ENCODE peak calls at places on chromosome 17, in nine cellular contexts. One of them, this sample, is unnamed. For H3K36me3 and H3K27me3, the result is how much of the 10 kb centered on the place peaks cover.

GRCh38 chr17:29154516-29155234 is 25.5 kb downstream of the MYO18A start:
- DNase-seq in sigmoid colon: no peak
- DNase-seq in ascending aorta: no peak
- DNase-seq in PC-3: no peak
- DNase-seq in ovary: no peak
- DNase-seq in thoracic aorta: no peak
- DNase-seq in pancreas: no peak
- DNase-seq in lung: no peak
- DNase-seq in endodermal cell: no peak
- DNase-seq in this sample: no peak

GRCh38 chr17:9472541-9472940 is 103.1 kb downstream of the STX8 start:
- DNase-seq in sigmoid colon: peak
- DNase-seq in ascending aorta: no peak
- DNase-seq in PC-3: no peak
- DNase-seq in ovary: no peak
- DNase-seq in thoracic aorta: no peak
- DNase-seq in pancreas: no peak
- DNase-seq in lung: no peak
- DNase-seq in endodermal cell: no peak
- DNase-seq in this sample: no peak

GRCh38 chr17:28008526-28008925 is 34.0 kb upstream of the NLK start:
- DNase-seq in sigmoid colon: no peak
- DNase-seq in ascending aorta: no peak
- DNase-seq in PC-3: peak
- DNase-seq in ovary: no peak
- DNase-seq in thoracic aorta: no peak
- DNase-seq in pancreas: peak
- DNase-seq in lung: no peak
- DNase-seq in endodermal cell: peak
- DNase-seq in this sample: peak

GRCh38 chr17:68489919-68490318 is 22.3 kb upstream of the PRKAR1A start:
- DNase-seq in sigmoid colon: no peak
- DNase-seq in ascending aorta: no peak
- DNase-seq in PC-3: no peak
- DNase-seq in ovary: no peak
- DNase-seq in thoracic aorta: no peak
- DNase-seq in pancreas: no peak
- DNase-seq in lung: no peak
- DNase-seq in endodermal cell: no peak
- DNase-seq in this sample: no peak

GRCh38 chr17:70310251-70310672 is 140.9 kb downstream of the KCNJ2 start:
- DNase-seq in sigmoid colon: no peak
- DNase-seq in ascending aorta: no peak
- DNase-seq in PC-3: no peak
- DNase-seq in ovary: no peak
- DNase-seq in thoracic aorta: no peak
- DNase-seq in pancreas: no peak
- DNase-seq in lung: no peak
- DNase-seq in endodermal cell: no peak
- DNase-seq in this sample: no peak

GRCh38 chr17:4919511-4920047 is 12.5 kb upstream of the GP1BA start:
- DNase-seq in sigmoid colon: no peak
- DNase-seq in ascending aorta: no peak
- DNase-seq in PC-3: no peak
- DNase-seq in ovary: no peak
- DNase-seq in thoracic aorta: no peak
- DNase-seq in pancreas: peak
- DNase-seq in lung: no peak
- DNase-seq in endodermal cell: no peak
- DNase-seq in this sample: peak

GRCh38 chr17:31273511-31273910 is 23.5 kb downstream of the OMG start:
- DNase-seq in sigmoid colon: no peak
- DNase-seq in ascending aorta: no peak
- DNase-seq in PC-3: no peak
- DNase-seq in ovary: no peak
- DNase-seq in thoracic aorta: no peak
- DNase-seq in pancreas: no peak
- DNase-seq in lung: no peak
- DNase-seq in endodermal cell: no peak
- DNase-seq in this sample: no peak

GRCh38 chr17:31433091-31433790 is 41.8 kb downstream of the RAB11FIP4 start:
- DNase-seq in sigmoid colon: no peak
- DNase-seq in ascending aorta: no peak
- DNase-seq in PC-3: no peak
- DNase-seq in ovary: no peak
- DNase-seq in thoracic aorta: no peak
- DNase-seq in pancreas: no peak
- DNase-seq in lung: no peak
- DNase-seq in endodermal cell: no peak
- DNase-seq in this sample: no peak

GRCh38 chr17:4679652-4680051 is 24.3 kb downstream of the PELP1 start:
- DNase-seq in sigmoid colon: no peak
- DNase-seq in ascending aorta: no peak
- DNase-seq in PC-3: peak
- DNase-seq in ovary: no peak
- DNase-seq in thoracic aorta: no peak
- DNase-seq in pancreas: no peak
- DNase-seq in lung: no peak
- DNase-seq in endodermal cell: peak
- DNase-seq in this sample: no peak

GRCh38 chr17:2898255-2898926 is 102.2 kb downstream of the RAP1GAP2 start:
- DNase-seq in sigmoid colon: no peak
- DNase-seq in ascending aorta: no peak
- DNase-seq in PC-3: no peak
- DNase-seq in ovary: no peak
- DNase-seq in thoracic aorta: no peak
- DNase-seq in pancreas: peak
- DNase-seq in lung: no peak
- DNase-seq in endodermal cell: no peak
- DNase-seq in this sample: peak

GRCh38 chr17:27747462-27748359 is 52.6 kb downstream of the NOS2 start:
- DNase-seq in sigmoid colon: no peak
- DNase-seq in ascending aorta: no peak
- DNase-seq in PC-3: no peak
- DNase-seq in ovary: no peak
- DNase-seq in thoracic aorta: no peak
- DNase-seq in pancreas: no peak
- DNase-seq in lung: no peak
- DNase-seq in endodermal cell: peak
- DNase-seq in this sample: no peak

GRCh38 chr17:55577011-55577586 is 65.8 kb upstream of the SMIM36 start:
- DNase-seq in sigmoid colon: peak
- DNase-seq in ascending aorta: peak
- DNase-seq in PC-3: peak
- DNase-seq in ovary: peak
- DNase-seq in thoracic aorta: no peak
- DNase-seq in pancreas: no peak
- DNase-seq in lung: no peak
- DNase-seq in endodermal cell: no peak
- DNase-seq in this sample: no peak

GRCh38 chr17:66712453-66712852 is 122.5 kb upstream of the CACNG5 start:
- DNase-seq in sigmoid colon: no peak
- DNase-seq in ascending aorta: peak
- DNase-seq in PC-3: no peak
- DNase-seq in ovary: no peak
- DNase-seq in thoracic aorta: no peak
- DNase-seq in pancreas: no peak
- DNase-seq in lung: no peak
- DNase-seq in endodermal cell: peak
- DNase-seq in this sample: no peak
- H3K4me3 ChIP-seq in sigmoid colon: no peak
- H3K4me3 ChIP-seq in ascending aorta: no peak
- H3K4me3 ChIP-seq in PC-3: no peak
- H3K4me3 ChIP-seq in ovary: no peak
- H3K4me3 ChIP-seq in thoracic aorta: no peak
- H3K4me3 ChIP-seq in pancreas: no peak
- H3K4me3 ChIP-seq in lung: no peak
- H3K4me3 ChIP-seq in endodermal cell: no peak
- H3K4me3 ChIP-seq in this sample: no peak

GRCh38 chr17:80303824-80304223 is 43.2 kb downstream of the RNF213 start:
- DNase-seq in sigmoid colon: no peak
- DNase-seq in ascending aorta: no peak
- DNase-seq in PC-3: no peak
- DNase-seq in ovary: no peak
- DNase-seq in thoracic aorta: no peak
- DNase-seq in pancreas: no peak
- DNase-seq in lung: no peak
- DNase-seq in endodermal cell: no peak
- DNase-seq in this sample: no peak
- H3K36me3 ChIP-seq in sigmoid colon: half or more
- H3K36me3 ChIP-seq in ascending aorta: half or more
- H3K36me3 ChIP-seq in PC-3: half or more
- H3K36me3 ChIP-seq in ovary: under half
- H3K36me3 ChIP-seq in thoracic aorta: half or more
- H3K36me3 ChIP-seq in pancreas: under half
- H3K36me3 ChIP-seq in lung: under half
- H3K36me3 ChIP-seq in endodermal cell: half or more
- H3K36me3 ChIP-seq in this sample: under half

DNA sequence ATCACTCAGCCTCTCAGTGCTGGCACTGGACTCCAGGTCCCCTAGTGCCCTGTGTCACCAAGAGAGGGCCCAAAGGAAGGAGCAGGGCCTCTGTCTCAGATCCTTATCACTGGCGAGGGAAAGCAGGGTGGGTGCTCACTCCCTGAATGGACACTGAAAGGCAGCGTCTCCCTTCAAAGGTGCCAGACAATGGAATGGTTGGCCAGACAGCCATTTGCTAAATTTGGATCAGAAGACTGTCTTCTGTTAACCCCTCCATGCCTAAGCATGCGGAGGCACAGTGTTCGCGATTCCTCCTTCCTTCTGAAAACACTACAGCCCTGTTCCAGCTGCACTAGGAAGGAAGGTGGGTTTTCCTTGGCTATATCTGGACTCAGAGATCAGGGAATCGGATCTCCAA is 48.4 kb downstream of the SRCIN1 start:
- DNase-seq in sigmoid colon: no peak
- DNase-seq in ascending aorta: no peak
- DNase-seq in PC-3: no peak
- DNase-seq in ovary: no peak
- DNase-seq in thoracic aorta: no peak
- DNase-seq in pancreas: no peak
- DNase-seq in lung: no peak
- DNase-seq in endodermal cell: no peak
- DNase-seq in this sample: no peak
- H3K27me3 ChIP-seq in sigmoid colon: under half
- H3K27me3 ChIP-seq in ascending aorta: under half
- H3K27me3 ChIP-seq in PC-3: under half
- H3K27me3 ChIP-seq in ovary: under half
- H3K27me3 ChIP-seq in thoracic aorta: under half
- H3K27me3 ChIP-seq in pancreas: under half
- H3K27me3 ChIP-seq in lung: under half
- H3K27me3 ChIP-seq in endodermal cell: half or more
- H3K27me3 ChIP-seq in this sample: under half

GRCh38 chr17:40097087-40097486 is 3.3 kb downstream of the NR1D1 start:
- DNase-seq in sigmoid colon: peak
- DNase-seq in ascending aorta: no peak
- DNase-seq in PC-3: no peak
- DNase-seq in ovary: peak
- DNase-seq in thoracic aorta: no peak
- DNase-seq in pancreas: no peak
- DNase-seq in lung: no peak
- DNase-seq in endodermal cell: no peak
- DNase-seq in this sample: no peak
- H3K4me3 ChIP-seq in sigmoid colon: peak
- H3K4me3 ChIP-seq in ascending aorta: peak
- H3K4me3 ChIP-seq in PC-3: no peak
- H3K4me3 ChIP-seq in ovary: no peak
- H3K4me3 ChIP-seq in thoracic aorta: peak
- H3K4me3 ChIP-seq in pancreas: no peak
- H3K4me3 ChIP-seq in lung: no peak
- H3K4me3 ChIP-seq in endodermal cell: no peak
- H3K4me3 ChIP-seq in this sample: no peak

DNA sequence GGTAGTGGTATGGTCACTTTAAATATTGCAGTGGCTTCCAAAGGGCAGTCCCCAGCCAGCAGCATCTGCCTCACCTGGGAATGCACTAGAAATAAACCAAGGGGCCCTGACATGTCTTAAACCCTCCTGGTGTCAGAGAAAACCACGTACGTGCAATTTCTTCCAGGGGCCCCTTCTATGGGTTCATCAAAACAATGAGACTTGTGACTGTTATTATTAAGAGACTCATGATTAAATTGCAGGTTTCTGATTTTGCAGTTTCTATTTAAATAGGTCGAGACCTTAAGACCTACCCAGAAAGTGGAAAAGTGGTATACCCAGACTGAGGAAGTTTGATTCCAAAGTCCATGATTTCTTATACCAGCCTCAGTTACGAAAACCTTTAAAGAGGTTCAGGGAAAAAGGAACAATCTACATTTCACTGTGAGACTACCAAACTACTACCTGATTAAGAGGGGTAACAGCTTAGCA is 746 bp upstream of the POLG2 start:
- DNase-seq in sigmoid colon: no peak
- DNase-seq in ascending aorta: no peak
- DNase-seq in PC-3: no peak
- DNase-seq in ovary: no peak
- DNase-seq in thoracic aorta: no peak
- DNase-seq in pancreas: no peak
- DNase-seq in lung: no peak
- DNase-seq in endodermal cell: no peak
- DNase-seq in this sample: no peak
- H3K36me3 ChIP-seq in sigmoid colon: under half
- H3K36me3 ChIP-seq in ascending aorta: half or more
- H3K36me3 ChIP-seq in PC-3: half or more
- H3K36me3 ChIP-seq in ovary: under half
- H3K36me3 ChIP-seq in thoracic aorta: under half
- H3K36me3 ChIP-seq in pancreas: under half
- H3K36me3 ChIP-seq in lung: under half
- H3K36me3 ChIP-seq in endodermal cell: half or more
- H3K36me3 ChIP-seq in this sample: under half